ENCODE peak calls at places on chromosomes 2 and 18, in five cellular contexts. N is body of pancreas, S is type B pancreatic cell, R is transverse colon, Y is A549. E is an unnamed sample.

GRCh38 chr2:198097628-198098027 is 293.2 kb downstream of the PLCL1 start:
- DNase-seq in S (no peak), N (no peak), Y (no peak), R (no peak), E (no peak)

GRCh38 chr2:85042330-85042729 is 71.4 kb downstream of the KCMF1 start:
- DNase-seq in R (no peak), Y (no peak), S (no peak), N (no peak), E (no peak)

GRCh38 chr18:39455300-39455699 is 1889.7 kb upstream of the CELF4 start:
- DNase-seq in R (no peak), N (peak), Y (no peak), S (no peak), E (no peak)

GRCh38 chr2:120578576-120579352 is 156.9 kb upstream of the GLI2 start:
- DNase-seq in S (no peak), N (no peak), Y (no peak), R (no peak), E (no peak)

GRCh38 chr18:54235871-54236270 is 11.4 kb upstream of the MBD2 start:
- DNase-seq in R (no peak), N (no peak), Y (no peak), S (no peak), E (no peak)

GRCh38 chr2:26552641-26553040 is 74.7 kb upstream of the OTOF start:
- DNase-seq in S (no peak), N (no peak), Y (no peak), R (no peak), E (no peak)

GRCh38 chr2:157866202-157866601 is 9.9 kb downstream of the ACVR1 start:
- DNase-seq in N (no peak), Y (no peak), R (no peak), S (no peak), E (no peak)

GRCh38 chr2:84631047-84631446 is 114.7 kb downstream of the DNAH6 start:
- DNase-seq in S (no peak), Y (peak), R (no peak), N (no peak), E (no peak)

GRCh38 chr2:168518555-168519066 is 62.5 kb downstream of the CERS6 start:
- DNase-seq in Y (no peak), N (no peak), S (no peak), R (no peak), E (no peak)

GRCh38 chr2:203740741-203741363 is 34.4 kb downstream of the CD28 start:
- DNase-seq in Y (no peak), S (no peak), N (no peak), R (no peak), E (no peak)

GRCh38 chr18:47944972-47945843 is 14.7 kb upstream of the SMAD2 start:
- DNase-seq in N (peak), S (no peak), R (no peak), Y (no peak), E (no peak)

GRCh38 chr2:233354971-233355574 is 779 bp downstream of the DGKD start:
- DNase-seq in N (peak), R (peak), Y (no peak), S (no peak), E (no peak)

GRCh38 chr2:236644502-236644911 is 74.9 kb downstream of the ACKR3 start:
- DNase-seq in N (no peak), Y (no peak), S (peak), R (no peak), E (peak)

GRCh38 chr2:207083361-207084080 is 82.2 kb downstream of the KLF7 start:
- DNase-seq in S (no peak), N (no peak), Y (no peak), R (no peak), E (no peak)

GRCh38 chr2:203918839-203919238 is 17.7 kb upstream of the ICOS start:
- DNase-seq in R (no peak), N (no peak), S (no peak), Y (no peak), E (no peak)

GRCh38 chr2:102839668-102840388 is 78.0 kb downstream of the TMEM182 start:
- DNase-seq in S (no peak), R (no peak), N (peak), Y (peak), E (no peak)

GRCh38 chr2:134217316-134217715 is 36.6 kb upstream of the MGAT5 start:
- DNase-seq in R (no peak), S (no peak), N (no peak), Y (no peak), E (no peak)

GRCh38 chr18:56873441-56874140 is 222.4 kb downstream of the WDR7 start:
- DNase-seq in S (no peak), N (no peak), R (no peak), Y (no peak), E (no peak)

GRCh38 chr2:232928564-232929302 is 58.7 kb downstream of the SNORC start:
- DNase-seq in S (no peak), R (no peak), N (no peak), Y (no peak), E (no peak)

GRCh38 chr2:229261599-229261998 is 9.5 kb downstream of the PID1 start:
- DNase-seq in Y (no peak), S (no peak), N (no peak), R (no peak), E (no peak)

GRCh38 chr18:33210575-33211189 is 229.8 kb downstream of the CCDC178 start:
- DNase-seq in N (no peak), Y (no peak), R (no peak), S (no peak), E (no peak)

GRCh38 chr2:58594175-58594574 is 353.1 kb upstream of the FANCL start:
- DNase-seq in S (no peak), R (no peak), N (peak), Y (peak), E (no peak)
- TF ChIP-seq CTCF in S (peak), R (no peak), N (no peak), Y (no peak), E (no peak)

GRCh38 chr2:114201781-114202180 is 240.7 kb upstream of the DPP10 start:
- DNase-seq in Y (no peak), S (no peak), N (no peak), R (no peak), E (no peak)
- TF ChIP-seq CTCF in Y (no peak), S (no peak), N (no peak), R (no peak), E (no peak)

DNA sequence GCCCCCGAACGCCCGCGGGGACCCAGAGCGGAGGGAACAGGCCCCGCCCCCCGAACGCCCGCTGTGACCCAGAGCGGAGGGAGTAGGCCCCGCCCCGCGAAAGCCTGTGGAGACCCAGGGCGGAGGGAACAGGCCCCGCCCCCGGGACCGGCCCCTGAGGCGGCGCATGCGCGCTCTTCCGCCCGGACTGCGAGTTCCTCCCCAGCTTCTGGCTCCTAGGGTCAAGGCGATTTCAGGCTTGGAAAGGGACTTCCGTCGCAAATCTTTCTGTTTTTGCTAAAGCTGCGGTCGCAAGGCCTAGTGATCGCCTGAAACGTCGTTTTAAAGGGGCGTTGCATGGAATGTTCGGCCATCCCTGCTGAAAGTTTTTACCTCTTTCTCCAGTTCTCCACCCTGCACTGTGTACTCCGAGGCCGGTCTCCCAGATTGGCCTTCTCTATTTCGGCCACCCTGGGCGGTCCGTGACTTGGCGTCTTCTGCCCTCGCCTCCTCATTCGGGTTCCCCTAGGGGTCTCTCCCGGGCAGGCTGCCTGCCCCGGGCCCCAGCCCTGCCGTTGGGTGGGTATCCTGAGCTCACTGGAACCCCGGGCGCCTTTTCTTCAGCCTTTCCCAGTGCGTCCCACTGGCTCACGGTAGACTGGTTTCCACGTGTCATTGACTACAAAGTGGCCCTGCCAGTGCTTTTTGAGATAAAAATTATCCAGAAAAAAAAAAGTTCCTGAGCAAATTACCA is 372 bp upstream of the WDSUB1 start:
- DNase-seq in S (peak), Y (peak), N (peak), R (peak), E (peak)
- TF ChIP-seq CTCF in S (no peak), Y (no peak), N (no peak), R (no peak), E (no peak)

DNA sequence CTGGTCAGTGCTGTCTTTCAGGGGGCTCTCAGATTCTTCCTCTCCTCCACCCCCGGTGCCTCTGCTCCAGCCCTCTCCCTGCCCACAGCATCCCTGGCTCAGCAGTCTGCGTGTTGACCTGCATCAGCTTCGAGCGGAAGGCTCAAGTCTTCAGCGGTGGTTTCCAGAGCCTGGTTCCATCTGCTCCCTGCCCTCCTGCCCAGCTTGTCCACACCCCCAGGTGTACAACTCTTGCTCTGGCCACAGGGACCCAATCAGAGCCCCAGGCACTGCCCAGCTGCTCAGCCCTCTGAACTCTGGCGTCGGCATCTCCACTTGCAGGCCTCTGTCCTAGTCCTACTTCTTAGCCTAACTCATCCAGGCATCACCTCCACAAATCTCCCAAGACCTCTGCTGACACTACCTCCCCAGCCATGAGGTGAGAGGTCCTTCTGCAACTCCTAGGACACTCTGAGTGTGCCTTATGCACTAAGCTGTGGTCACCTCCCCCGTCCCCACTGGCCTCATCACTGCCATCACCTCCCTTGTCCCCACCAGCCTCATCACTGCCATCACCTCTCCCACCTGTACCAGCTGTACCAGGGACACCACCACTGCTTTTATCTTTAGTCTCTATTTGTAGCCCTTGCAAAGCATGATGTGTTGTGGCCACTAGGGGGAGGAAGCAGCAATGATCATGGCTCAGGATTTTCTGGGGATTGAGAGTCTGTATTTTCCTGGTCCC is 60.9 kb downstream of the EDAR start:
- DNase-seq in Y (peak), S (no peak), R (peak), N (peak), E (no peak)
- TF ChIP-seq CTCF in Y (peak), S (peak), R (peak), N (peak), E (peak)

DNA sequence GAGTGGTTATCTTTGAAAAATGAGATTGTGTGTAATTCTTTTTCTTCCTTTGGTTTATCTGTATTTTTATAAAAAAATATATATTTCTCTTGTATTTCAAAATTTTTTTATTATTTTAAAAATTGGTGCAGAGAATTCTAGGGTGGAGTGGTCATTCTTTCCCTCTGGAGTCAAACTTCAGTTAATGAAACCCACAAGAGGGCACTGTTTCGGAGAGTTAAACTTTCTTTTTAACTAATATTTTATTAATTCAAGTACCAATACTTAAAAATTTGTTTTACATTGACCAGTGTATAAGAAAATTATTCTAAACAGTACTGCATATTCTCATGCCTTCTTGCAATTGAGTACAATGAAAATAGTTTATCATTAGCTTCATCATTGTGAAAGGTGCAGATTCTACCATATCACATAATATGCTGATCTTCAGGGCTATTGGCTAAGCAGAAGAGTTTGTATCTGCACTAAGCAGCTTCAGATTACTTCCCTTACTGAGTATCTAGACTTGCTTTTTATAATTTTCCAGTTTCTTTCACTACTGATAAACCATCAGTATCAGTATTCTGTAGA is 50.1 kb downstream of the HS1BP3 start:
- DNase-seq in Y (no peak), S (no peak), R (no peak), N (no peak), E (no peak)
- TF ChIP-seq CTCF in Y (peak), S (peak), R (peak), N (peak), E (no peak)

GRCh38 chr2:25361261-25362048 is 19.7 kb upstream of the DNMT3A start:
- DNase-seq in N (no peak), R (no peak), Y (no peak), S (no peak), E (no peak)

GRCh38 chr2:25365241-25365640 is 23.5 kb upstream of the DNMT3A start:
- DNase-seq in Y (no peak), S (no peak), N (no peak), R (no peak), E (no peak)

GRCh38 chr2:25362049-25362563 is 20.4 kb upstream of the DNMT3A start:
- DNase-seq in N (peak), R (peak), S (peak), Y (peak), E (peak)

GRCh38 chr2:25362564-25363145 is 20.9 kb upstream of the DNMT3A start:
- DNase-seq in N (no peak), Y (no peak), S (no peak), R (peak), E (no peak)

GRCh38 chr2:25363733-25364132 is 22.0 kb upstream of the DNMT3A start:
- DNase-seq in R (no peak), S (no peak), N (no peak), Y (no peak), E (no peak)
- TF ChIP-seq CTCF in R (no peak), S (no peak), N (no peak), Y (no peak), E (no peak)

GRCh38 chr2:196718796-196719564 is 79.5 kb downstream of the CCDC150 start:
- DNase-seq in S (peak), N (peak), R (no peak), Y (peak), E (no peak)
- TF ChIP-seq CTCF in S (peak), N (no peak), R (no peak), Y (no peak), E (no peak)

E was measured in coronary artery.